ENCODE peak calls at places on chromosomes 1 and 21, in eight cellular contexts. B is CD8-positive, alpha-beta memory T cell; Z is psoas muscle; W is lung; O is neural progenitor cell; N is heart left ventricle; F is GM23338; I is heart right ventricle. T is an unnamed sample.

GRCh38 chr1:172137703-172138102 is 282.8 kb upstream of the C1orf105 start:
- DNase-seq in Z (no peak), N (no peak), I (no peak), B (no peak), W (no peak), O (no peak), F (no peak), T (no peak)

GRCh38 chr1:234942869-234943501 is 185.7 kb downstream of the TOMM20 start:
- DNase-seq in Z (no peak), N (no peak), F (no peak), W (no peak), O (no peak), B (no peak), I (no peak), T (no peak)

GRCh38 chr1:224245188-224245587 is 62.1 kb downstream of the DEGS1 start:
- DNase-seq in B (no peak), O (no peak), N (peak; percentile 55), Z (peak; percentile 65), I (peak; percentile 67), F (no peak), W (peak; percentile 40), T (no peak)

GRCh38 chr1:31977361-31978131 is 36.1 kb upstream of the KHDRBS1 start:
- DNase-seq in Z (peak; percentile 74), I (peak; percentile 8), O (peak; percentile 79), N (no peak), F (peak; percentile 93), B (no peak), W (no peak), T (peak; percentile 65)

GRCh38 chr1:10693497-10694273 is 102.8 kb downstream of the CASZ1 start:
- DNase-seq in F (peak; percentile 69), O (peak; percentile 77), B (peak; percentile 59), I (no peak), N (no peak), W (no peak), Z (no peak), T (peak; percentile 67)

GRCh38 chr1:8033322-8033721 is 7.2 kb upstream of the ERRFI1 start:
- DNase-seq in Z (no peak), F (no peak), B (no peak), W (no peak), N (no peak), O (no peak), I (no peak), T (no peak)

GRCh38 chr1:228265167-228265566 is 57.3 kb downstream of the OBSCN start:
- DNase-seq in F (no peak), I (no peak), Z (no peak), N (no peak), B (no peak), O (no peak), W (no peak), T (peak; percentile 44)

GRCh38 chr1:34929497-34929852 is at the start of gene DLGAP3:
- DNase-seq in W (no peak), I (no peak), B (no peak), Z (no peak), O (peak; percentile 83), N (no peak), F (peak; percentile 70), T (no peak)

GRCh38 chr1:208526726-208527125 is 282.5 kb upstream of the PLXNA2 start:
- DNase-seq in I (no peak), F (no peak), Z (no peak), W (peak; percentile 24), O (peak; percentile 13), N (no peak), B (no peak), T (no peak)

GRCh38 chr1:223186800-223187199 is 43.8 kb upstream of the TLR5 start:
- DNase-seq in W (no peak), O (no peak), Z (no peak), B (no peak), N (no peak), I (no peak), F (no peak), T (no peak)

GRCh38 chr1:197788741-197789476 is 13.6 kb upstream of the DENND1B start:
- DNase-seq in B (no peak), W (no peak), I (no peak), N (no peak), Z (no peak), F (no peak), O (no peak), T (no peak)

GRCh38 chr1:187264995-187265602 is 436.4 kb downstream of the PLA2G4A start:
- DNase-seq in I (no peak), N (no peak), W (no peak), F (peak; percentile 77), O (peak; percentile 63), Z (no peak), B (no peak), T (peak; percentile 86)

GRCh38 chr1:204222006-204222872 is 8.5 kb upstream of the GOLT1A start:
- DNase-seq in N (no peak), W (no peak), B (no peak), Z (no peak), F (no peak), I (no peak), O (no peak), T (no peak)

GRCh38 chr1:204227351-204227750 is 13.6 kb upstream of the GOLT1A start:
- DNase-seq in I (no peak), F (no peak), Z (no peak), N (no peak), B (no peak), W (no peak), O (no peak), T (no peak)

GRCh38 chr1:204225841-204226745 is 12.3 kb upstream of the GOLT1A start:
- DNase-seq in O (no peak), I (no peak), F (no peak), W (no peak), Z (no peak), B (no peak), N (no peak), T (no peak)

GRCh38 chr1:204223129-204223860 is 9.5 kb upstream of the GOLT1A start:
- DNase-seq in Z (no peak), W (no peak), F (no peak), N (no peak), B (no peak), O (no peak), I (no peak), T (no peak)

GRCh38 chr1:204224655-204225054 is 10.9 kb upstream of the GOLT1A start:
- DNase-seq in B (no peak), W (no peak), F (no peak), I (no peak), O (no peak), N (no peak), Z (no peak), T (peak; percentile 40)
- H3K27me3 ChIP-seq in B (no peaks in the 10 kb centered on the region), W (no peaks in the 10 kb centered on the region), F (no peaks in the 10 kb centered on the region), I (no peaks in the 10 kb centered on the region), O (no peaks in the 10 kb centered on the region), N (no peaks in the 10 kb centered on the region), Z (no peaks in the 10 kb centered on the region), T (no peaks in the 10 kb centered on the region)

GRCh38 chr1:112633628-112634027 is 14.0 kb downstream of the CAPZA1 start:
- DNase-seq in Z (no peak), O (no peak), N (no peak), B (no peak), W (no peak), F (no peak), I (no peak), T (no peak)

GRCh38 chr1:112636597-112637256 is 17.1 kb downstream of the CAPZA1 start:
- DNase-seq in B (no peak), I (no peak), F (no peak), N (no peak), W (no peak), O (no peak), Z (no peak), T (peak; percentile 26)

GRCh38 chr1:112638109-112638426 is 18.4 kb downstream of the CAPZA1 start:
- DNase-seq in I (no peak), B (no peak), O (no peak), Z (no peak), F (no peak), W (no peak), N (no peak), T (peak; percentile 56)

GRCh38 chr1:112634367-112634766 is 14.7 kb downstream of the CAPZA1 start:
- DNase-seq in I (no peak), B (no peak), O (no peak), N (no peak), Z (no peak), W (no peak), F (no peak), T (no peak)

GRCh38 chr1:112637257-112638108 is 17.9 kb downstream of the CAPZA1 start:
- DNase-seq in Z (no peak), F (no peak), W (no peak), I (no peak), N (no peak), O (no peak), B (no peak), T (peak; percentile 67)
- H3K4me3 ChIP-seq in Z (no peak overlapping the region), F (no peak overlapping the region), W (no peak overlapping the region), I (no peak overlapping the region), N (no peak overlapping the region), O (no peak overlapping the region), B (no peak overlapping the region), T (peak overlapping the region; percentile 10)

DNA sequence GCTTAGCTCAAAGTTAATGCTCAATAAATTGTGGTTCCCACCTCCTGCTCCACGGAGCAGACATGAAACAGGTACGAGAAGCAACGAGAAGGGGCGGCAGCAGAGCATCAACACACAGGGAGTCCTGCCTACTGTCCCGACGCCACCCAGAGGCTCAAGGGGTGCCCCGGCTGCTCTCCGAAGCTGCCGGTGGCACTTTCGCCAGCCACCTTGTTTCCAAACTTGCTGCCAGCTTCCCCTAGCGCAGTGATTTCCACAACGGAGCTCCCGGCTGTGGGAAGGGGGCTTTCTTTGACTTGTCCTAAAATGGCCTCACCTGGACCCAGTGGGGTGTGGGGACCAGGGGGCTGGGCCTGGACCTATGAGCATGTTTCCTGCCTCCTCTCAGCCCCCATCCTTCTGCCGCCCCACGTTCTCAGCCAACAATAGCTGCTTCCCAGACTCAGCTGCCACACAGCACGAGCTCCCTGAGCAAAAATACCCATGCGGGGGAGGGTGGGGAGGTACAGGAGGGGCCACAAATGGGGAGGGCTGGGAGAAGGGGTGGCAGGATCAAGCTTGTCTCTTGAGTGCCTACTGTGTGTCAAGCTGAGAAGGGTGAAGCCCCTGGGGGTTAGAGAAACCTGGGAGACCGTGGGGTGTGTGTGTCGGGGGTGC is 35.6 kb upstream of the ECE1 start:
- DNase-seq in F (no peak), O (no peak), W (no peak), B (no peak), I (no peak), N (no peak), Z (no peak), T (no peak)
- H3K4me1 ChIP-seq in F (peaks cover 82% of the 10 kb centered on the region), O (peaks cover 63% of the 10 kb centered on the region), W (peaks cover 24% of the 10 kb centered on the region), B (peaks cover 74% of the 10 kb centered on the region), I (peaks cover 62% of the 10 kb centered on the region), N (peaks cover 53% of the 10 kb centered on the region), Z (peaks cover 21% of the 10 kb centered on the region), T (peaks cover 57% of the 10 kb centered on the region)

DNA sequence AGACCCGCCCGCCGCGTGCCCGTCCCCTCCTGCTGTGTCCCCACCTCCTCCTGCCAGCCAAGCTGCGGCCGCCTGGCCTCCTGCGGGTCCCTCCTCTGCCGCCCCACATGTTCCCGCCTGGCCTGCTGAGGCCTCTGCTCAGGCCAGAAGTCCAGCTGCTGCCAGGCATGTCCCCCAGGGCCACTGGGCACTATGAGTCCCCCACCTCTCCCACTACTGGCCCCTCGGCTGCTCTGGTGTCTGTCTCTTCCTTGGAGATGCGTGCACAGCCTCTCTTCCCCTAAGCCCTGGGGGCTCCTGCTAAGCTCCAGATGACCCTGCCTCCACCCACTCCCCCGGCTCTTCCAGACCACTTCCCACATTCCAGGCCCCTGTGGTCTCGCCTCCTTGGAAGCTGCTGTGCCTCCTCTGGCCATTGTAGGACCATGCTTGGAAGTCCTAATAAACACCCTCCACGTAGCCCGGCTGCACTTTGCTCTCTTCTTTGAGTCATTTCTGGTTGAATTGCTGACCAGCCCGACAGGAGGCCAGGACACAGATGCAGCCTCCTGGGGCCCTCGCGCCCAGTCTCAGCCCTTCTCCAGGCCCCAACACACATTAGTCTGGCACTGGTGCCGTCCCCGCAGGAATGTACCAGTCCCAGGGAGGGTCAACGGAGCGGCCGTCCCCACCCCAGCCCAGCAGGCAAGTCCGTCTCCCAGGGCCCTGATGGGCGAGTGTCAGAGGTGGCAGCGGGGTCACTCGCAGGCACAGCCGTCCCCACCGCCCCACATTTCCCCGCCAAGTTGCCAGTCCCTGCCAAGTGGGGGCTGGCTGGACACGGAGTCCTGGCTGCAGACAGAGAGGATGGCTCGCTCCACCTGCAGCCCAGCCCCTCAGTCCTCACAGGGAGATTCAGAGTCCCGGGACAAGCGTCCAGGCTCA is 1.1 kb downstream of the KRTAP10-12 start:
- DNase-seq in O (peak; percentile 71), Z (no peak), I (no peak), F (peak; percentile 61), W (peak; percentile 25), B (peak; percentile 31), N (no peak), T (no peak)
- H3K27me3 ChIP-seq in O (peaks cover 10% of the 10 kb centered on the region), Z (peaks cover 5% of the 10 kb centered on the region), I (peaks cover 75% of the 10 kb centered on the region), F (no peaks in the 10 kb centered on the region), W (peaks cover 2% of the 10 kb centered on the region), B (peaks cover 20% of the 10 kb centered on the region), N (peaks cover 9% of the 10 kb centered on the region), T (peaks cover 63% of the 10 kb centered on the region)